ENCODE peak calls at places on chromosomes 1 and 21, in four cellular contexts. Y, R, V and H are unnamed samples.
A peak's percentile ranks its signal among the peaks of the same experiment; 100 is the strongest.

GRCh38 chr1:217718873-217719272 is 87.7 kb downstream of the SPATA17 start:
- DNase-seq in R (no peak), V (peak; percentile 14), Y (peak; percentile 29), H (no peak)

GRCh38 chr1:210446479-210446878 is 117.8 kb downstream of the HHAT start:
- DNase-seq in R (peak; percentile 65), V (peak; percentile 50), Y (no peak), H (peak; percentile 24)

GRCh38 chr1:104072915-104073371 is 323.2 kb downstream of the AMY1C start:
- DNase-seq in Y (no peak), V (no peak), R (no peak), H (no peak)

GRCh38 chr21:22763442-22763841 is 1765.2 kb downstream of the NCAM2 start:
- DNase-seq in R (no peak), Y (no peak), V (no peak), H (no peak)

GRCh38 chr1:247440001-247440620 is 17.8 kb downstream of the OR2B11 start:
- DNase-seq in Y (no peak), R (no peak), V (no peak), H (no peak)

GRCh38 chr1:98314591-98314990 is 346.9 kb upstream of the SNX7 start:
- DNase-seq in V (no peak), R (no peak), Y (no peak), H (no peak)

GRCh38 chr1:162902372-162902771 is 41.4 kb upstream of the CCDC190 start:
- DNase-seq in Y (no peak), V (peak; percentile 73), R (no peak), H (no peak)

GRCh38 chr1:192724670-192725069 is 84.2 kb upstream of the RGS2 start:
- DNase-seq in Y (peak; percentile 43), R (peak; percentile 17), V (peak; percentile 69), H (no peak)

GRCh38 chr1:203440780-203441179 is 34.8 kb upstream of the PRELP start:
- DNase-seq in R (peak; percentile 82), Y (peak; percentile 35), V (peak; percentile 74), H (peak; percentile 41)

GRCh38 chr1:154324669-154325582 is at the start of gene ATP8B2:
- DNase-seq in R (peak; percentile 76), V (peak; percentile 61), Y (no peak), H (peak; percentile 32)

GRCh38 chr1:24925082-24925779 is 4.8 kb downstream of the RUNX3 start:
- DNase-seq in R (no peak), V (no peak), Y (no peak), H (no peak)

GRCh38 chr1:98389809-98390208 is 271.7 kb upstream of the SNX7 start:
- DNase-seq in V (peak; percentile 88), R (no peak), Y (peak; percentile 18), H (no peak)

GRCh38 chr1:180291004-180291403 is 60.9 kb downstream of the LHX4 start:
- DNase-seq in Y (no peak), R (no peak), V (no peak), H (no peak)

GRCh38 chr21:32298148-32298559 is 501 bp upstream of the MRAP start:
- DNase-seq in R (peak; percentile 76), V (no peak), Y (no peak), H (no peak)

GRCh38 chr1:149845416-149845815 is 54.0 kb upstream of the BOLA1 start:
- DNase-seq in V (no peak), Y (no peak), R (peak; percentile 3), H (no peak)

GRCh38 chr1:232142403-232143314 is 487.3 kb downstream of the SIPA1L2 start:
- DNase-seq in R (peak; percentile 71), Y (peak; percentile 89), V (peak; percentile 97), H (no peak)

GRCh38 chr1:87137342-87137739 is 191.3 kb upstream of the LMO4 start:
- DNase-seq in Y (no peak), V (no peak), R (no peak), H (no peak)

GRCh38 chr1:76862447-76862846 is 4.8 kb upstream of the ST6GALNAC5 start:
- DNase-seq in Y (peak; percentile 44), R (no peak), V (peak; percentile 91), H (no peak)

GRCh38 chr1:16076003-16076870 is 2.8 kb upstream of the FAM131C start:
- DNase-seq in R (peak; percentile 97), V (peak; percentile 90), Y (peak; percentile 51), H (peak; percentile 69)

GRCh38 chr1:185674201-185674600 is 60.0 kb upstream of the HMCN1 start:
- DNase-seq in V (no peak), R (no peak), Y (no peak), H (no peak)

GRCh38 chr1:196877964-196878363 is 9.9 kb upstream of the CFHR4 start:
- DNase-seq in R (no peak), Y (no peak), V (peak; percentile 24), H (no peak)

DNA sequence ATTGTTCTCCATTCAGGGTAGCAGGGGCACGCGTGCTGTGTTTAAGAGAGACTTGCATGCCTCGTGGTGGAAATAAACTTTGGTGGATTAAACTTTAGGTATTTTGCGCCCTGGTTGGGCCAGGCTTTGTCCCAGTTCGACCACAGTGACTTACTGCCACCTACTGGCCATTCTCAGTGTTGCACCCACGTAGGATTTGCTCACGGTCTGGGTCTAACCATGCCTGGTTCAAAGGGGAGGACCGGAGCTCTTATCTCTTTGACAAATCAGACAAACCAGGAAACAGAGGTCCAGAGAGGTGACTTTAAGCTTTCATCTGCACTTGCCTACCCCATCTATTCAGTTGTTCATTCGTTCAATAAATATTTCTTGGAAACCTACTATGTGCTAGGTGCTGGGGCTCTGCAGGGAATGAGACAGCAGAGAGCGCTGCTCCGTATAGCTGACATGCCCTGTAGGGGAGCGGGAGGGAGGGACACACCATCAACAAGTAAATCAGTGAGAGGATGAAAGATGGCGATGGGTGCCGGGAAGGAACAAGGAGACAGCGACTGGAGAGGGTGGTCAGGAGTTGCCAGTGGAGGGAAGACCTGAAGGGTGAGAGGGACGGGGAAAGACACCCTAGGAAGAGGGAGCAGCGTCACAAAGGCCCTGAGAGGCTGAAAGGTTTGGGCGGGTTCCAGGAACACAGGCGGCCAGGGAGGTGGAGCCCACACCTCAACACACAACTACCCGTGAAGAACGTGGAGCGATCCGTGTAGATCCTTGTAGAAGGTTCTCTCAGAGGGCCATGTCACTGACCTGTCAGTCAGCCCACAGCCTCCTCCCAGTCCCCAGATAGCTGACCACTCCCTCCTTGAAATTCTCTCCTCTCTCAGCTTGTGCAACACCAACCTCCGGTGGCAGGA is 27.2 kb upstream of the TINAGL1 start:
- DNase-seq in V (peak; percentile 75), Y (peak; percentile 71), R (peak; percentile 81), H (peak; percentile 87)
- H3K4me3 ChIP-seq in V (peak overlapping the region; percentile 49), Y (peak overlapping the region; percentile 21), R (no peak overlapping the region), H (peak overlapping the region; percentile 21)

GRCh38 chr1:41891403-41891896 is 27.3 kb downstream of the HIVEP3 start:
- DNase-seq in V (peak; percentile 19), Y (no peak), R (peak; percentile 33), H (no peak)
- TF ChIP-seq CTCF in V (peak; percentile 11), Y (no peak), R (no peak), H (no peak)

GRCh38 chr1:7940034-7940433 is 605 bp downstream of the TNFRSF9 start:
- DNase-seq in R (no peak), Y (no peak), V (no peak), H (no peak)

GRCh38 chr1:7940745-7941436 is at the start of gene TNFRSF9:
- DNase-seq in R (peak; percentile 27), Y (no peak), V (peak; percentile 71), H (no peak)

GRCh38 chr1:7941437-7941793 is 776 bp upstream of the TNFRSF9 start:
- DNase-seq in Y (no peak), V (peak; percentile 34), R (no peak), H (no peak)

GRCh38 chr1:7943295-7943694 is 2.7 kb upstream of the TNFRSF9 start:
- DNase-seq in V (no peak), Y (no peak), R (no peak), H (no peak)

GRCh38 chr1:7942701-7943029 is 2.0 kb upstream of the TNFRSF9 start:
- DNase-seq in R (no peak), Y (no peak), V (no peak), H (no peak)
- H3K4me3 ChIP-seq in R (no peak overlapping the region), Y (no peak overlapping the region), V (no peak overlapping the region), H (no peak overlapping the region)

GRCh38 chr1:20727746-20728316 is 4.7 kb downstream of the SH2D5 start:
- DNase-seq in Y (no peak), V (no peak), R (no peak), H (no peak)
- TF ChIP-seq CTCF in Y (no peak), V (no peak), R (no peak), H (no peak)